ENCODE peak calls at places on chromosomes 4 and X, in four cellular contexts. X, V, E and T are unnamed samples.

GRCh38 chr4:31984872-31985271 is 1264.7 kb downstream of the PCDH7 start:
- DNase-seq in X (no peak), V (no peak), E (no peak), T (no peak)

GRCh38 chr4:94827481-94828110 is 69.8 kb downstream of the BMPR1B start:
- DNase-seq in X (no peak), V (no peak), E (peak), T (no peak)

GRCh38 chr4:28686618-28687017 is 1826.0 kb downstream of the STIM2 start:
- DNase-seq in X (no peak), E (peak), V (peak), T (peak)

GRCh38 chrX:87434618-87435017 is 83.0 kb upstream of the KLHL4 start:
- DNase-seq in X (no peak), E (no peak), V (no peak), T (no peak)

GRCh38 chr4:165872443-165873297 is at the start of gene TLL1:
- DNase-seq in E (no peak), V (no peak), X (no peak), T (peak)

GRCh38 chrX:72330131-72330530 is 24.4 kb upstream of the CITED1 start:
- DNase-seq in E (no peak), V (no peak), X (no peak), T (no peak)

GRCh38 chr4:2400841-2401609 is 17.4 kb downstream of the ZFYVE28 start:
- DNase-seq in E (no peak), V (no peak), X (no peak), T (no peak)

GRCh38 chr4:184883024-184883423 is 57.3 kb upstream of the ACSL1 start:
- DNase-seq in E (no peak), X (no peak), V (no peak), T (no peak)

GRCh38 chr4:44016582-44017421 is 431.8 kb downstream of the KCTD8 start:
- DNase-seq in V (peak), E (no peak), X (no peak), T (no peak)

DNA sequence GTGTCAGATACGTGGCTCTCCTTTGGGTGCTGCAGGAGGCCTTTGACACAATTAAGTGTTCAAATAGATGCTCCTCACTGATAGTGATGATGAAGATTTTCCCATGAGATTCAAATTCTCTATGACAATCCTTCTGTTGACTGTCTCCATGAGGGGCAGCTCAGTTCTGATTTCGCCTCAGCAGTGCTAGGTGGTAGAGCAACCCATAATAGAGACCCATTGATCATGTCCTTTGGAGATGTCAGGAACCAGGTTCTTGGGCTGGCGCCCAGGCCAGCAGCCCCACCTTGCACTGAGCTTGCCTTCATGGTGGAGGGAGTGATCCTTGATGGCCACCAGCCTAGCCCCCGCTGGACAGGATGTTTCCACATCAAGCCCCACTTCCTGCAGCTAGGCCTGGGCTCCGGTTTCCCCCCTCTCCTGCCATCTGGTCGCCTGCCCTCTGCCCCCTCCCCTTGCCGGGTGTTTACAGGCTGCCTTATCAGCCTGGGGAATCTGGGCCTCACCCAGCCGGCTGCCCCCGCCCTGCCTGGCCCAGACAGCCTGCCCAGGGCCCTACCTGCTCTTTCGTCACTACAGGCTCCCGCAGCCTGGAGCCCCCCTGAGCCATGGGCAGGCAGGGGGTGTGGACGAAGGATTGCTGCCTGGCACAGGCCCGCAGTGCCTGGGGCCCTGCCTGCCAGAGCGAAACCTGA is 12.6 kb downstream of the ELF4 start:
- DNase-seq in E (no peak), V (peak), X (no peak), T (peak)
- TF ChIP-seq ATF3 in E (no peak), V (no peak), X (no peak), T (no peak)

DNA sequence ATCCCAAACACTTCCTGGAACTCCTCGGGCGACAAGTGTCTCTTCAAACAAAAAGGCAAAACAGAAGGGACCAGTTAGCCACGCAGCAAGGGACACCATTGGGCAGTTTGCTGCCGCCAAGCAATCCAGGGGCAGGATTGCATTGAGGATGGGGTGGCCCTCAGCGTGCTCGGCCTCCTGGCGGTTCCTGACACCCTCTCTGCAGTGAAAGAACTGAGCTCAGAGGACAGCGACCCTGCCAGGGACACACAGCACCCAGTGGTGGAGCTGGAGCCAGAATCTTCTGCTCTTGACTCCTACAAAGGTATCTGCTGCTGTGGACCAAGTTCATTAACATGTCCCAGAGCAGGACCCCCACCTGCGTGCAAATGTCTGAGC is 27.4 kb upstream of the AFAP1 start:
- DNase-seq in X (no peak), V (peak), E (no peak), T (no peak)
- TF ChIP-seq CBFB in X (no peak), V (no peak), E (no peak), T (no peak)

GRCh38 chrX:153812220-153812619 is 17.8 kb downstream of the SSR4 start:
- DNase-seq in X (no peak), V (no peak), E (no peak), T (no peak)
- TF ChIP-seq ATF3 in X (no peak), V (no peak), E (no peak), T (no peak)

DNA sequence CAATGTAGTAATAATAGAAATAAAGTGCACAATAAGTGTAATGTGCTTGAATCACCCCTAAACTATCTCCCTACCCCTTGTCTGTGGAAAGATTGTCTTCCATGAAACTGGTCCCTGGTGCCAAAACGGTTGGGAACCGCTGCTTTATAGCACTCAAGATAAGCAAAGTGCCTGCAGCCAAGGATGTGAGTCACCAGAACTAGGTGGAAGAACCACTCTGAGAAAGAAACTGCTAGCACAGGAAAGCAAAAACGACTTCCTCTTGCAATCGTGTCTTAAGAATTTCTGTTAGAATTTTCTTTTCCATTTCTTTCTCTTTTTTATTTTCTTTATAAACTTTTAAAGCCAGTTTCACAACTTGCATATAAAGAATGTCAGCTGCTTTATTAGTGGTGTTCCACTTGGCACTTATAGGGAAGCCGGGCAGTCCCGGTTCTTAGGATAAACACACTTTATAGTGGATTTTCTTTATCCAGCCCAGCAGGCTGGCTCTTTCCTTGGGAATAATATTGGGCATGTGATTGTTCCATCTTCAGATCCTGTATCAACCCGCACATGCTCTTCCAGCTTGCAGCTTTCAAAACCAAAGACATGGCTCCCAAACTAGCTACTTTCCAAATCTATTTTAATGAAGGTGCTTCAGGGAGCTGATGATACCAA is 32.3 kb upstream of the CXCL8 start:
- DNase-seq in V (no peak), X (no peak), E (peak), T (no peak)
- TF ChIP-seq CBFB in V (no peak), X (no peak), E (no peak), T (no peak)